ENCODE peak calls at places on chromosomes 6 and 20, in six cellular contexts. K is breast epithelium, O is coronary artery, U is AG04450, A is kidney epithelial cell, V is hepatocyte. N is an unnamed sample.

GRCh38 chr6:104682722-104683643 is 176.7 kb downstream of the HACE1 start:
- DNase-seq in K (no peak), O (no peak), U (peak; percentile 20), A (no peak), V (peak; percentile 61), N (no peak)

GRCh38 chr6:1208876-1209275 is 103.0 kb upstream of the FOXQ1 start:
- DNase-seq in K (no peak), O (no peak), U (no peak), A (peak; percentile 61), V (no peak), N (peak; percentile 95)

GRCh38 chr20:10553326-10553984 is 118.3 kb downstream of the SLX4IP start:
- DNase-seq in K (peak; percentile 46), O (no peak), U (peak; percentile 55), A (peak; percentile 49), V (peak; percentile 81), N (no peak)

GRCh38 chr20:59152559-59153354 is 10.9 kb upstream of the ZNF831 start:
- DNase-seq in K (no peak), O (no peak), U (no peak), A (no peak), V (no peak), N (no peak)

GRCh38 chr6:34587325-34587724 is 31.2 kb upstream of the SPDEF start:
- DNase-seq in K (no peak), O (no peak), U (no peak), A (no peak), V (no peak), N (no peak)

GRCh38 chr6:106477790-106478189 is 117.3 kb downstream of the CRYBG1 start:
- DNase-seq in K (no peak), O (no peak), U (no peak), A (no peak), V (no peak), N (no peak)

GRCh38 chr6:112846711-112847110 is 499.6 kb downstream of the RFPL4B start:
- DNase-seq in K (no peak), O (no peak), U (peak; percentile 3), A (no peak), V (no peak), N (no peak)

GRCh38 chr6:116971959-116972358 is 94.9 kb downstream of the RFX6 start:
- DNase-seq in K (no peak), O (no peak), U (no peak), A (peak; percentile 12), V (peak; percentile 61), N (peak; percentile 6)

GRCh38 chr6:130717657-130718056 is 109.5 kb upstream of the SMLR1 start:
- DNase-seq in K (no peak), O (no peak), U (no peak), A (no peak), V (no peak), N (no peak)

GRCh38 chr20:1357921-1358671 is 29.2 kb upstream of the SDCBP2 start:
- DNase-seq in K (no peak), O (no peak), U (no peak), A (no peak), V (no peak), N (no peak)

GRCh38 chr6:167420858-167421766 is 96.2 kb downstream of the TTLL2 start:
- DNase-seq in K (no peak), O (peak; percentile 68), U (no peak), A (no peak), V (peak; percentile 51), N (no peak)

GRCh38 chr6:130357436-130357835 is 8.4 kb upstream of the TMEM200A start:
- DNase-seq in K (no peak), O (no peak), U (no peak), A (no peak), V (no peak), N (no peak)

GRCh38 chr6:170308761-170309160 is 2.2 kb downstream of the FAM120B start:
- DNase-seq in K (no peak), O (no peak), U (no peak), A (no peak), V (no peak), N (no peak)

GRCh38 chr6:36368421-36368820 is 19.0 kb downstream of the ETV7 start:
- DNase-seq in K (no peak), O (no peak), U (no peak), A (no peak), V (no peak), N (no peak)

GRCh38 chr6:56699066-56699654 is 56.5 kb upstream of the DST start:
- DNase-seq in K (no peak), O (no peak), U (no peak), A (no peak), V (no peak), N (no peak)

GRCh38 chr20:43680976-43681375 is 14.1 kb downstream of the MYBL2 start:
- DNase-seq in K (no peak), O (no peak), U (no peak), A (no peak), V (no peak), N (no peak)

GRCh38 chr6:170450946-170451761 is 102.0 kb downstream of the PSMB1 start:
- DNase-seq in K (no peak), O (peak; percentile 57), U (no peak), A (no peak), V (no peak), N (no peak)

GRCh38 chr20:3092611-3093379 is 8.3 kb upstream of the AVP start:
- DNase-seq in K (no peak), O (no peak), U (no peak), A (no peak), V (no peak), N (no peak)

GRCh38 chr20:57991211-57991841 is 237.1 kb downstream of the ANKRD60 start:
- DNase-seq in K (peak; percentile 89), O (no peak), U (no peak), A (peak; percentile 71), V (no peak), N (no peak)

GRCh38 chr6:14305629-14306028 is 188.1 kb downstream of the CD83 start:
- DNase-seq in K (no peak), O (no peak), U (no peak), A (no peak), V (no peak), N (no peak)

GRCh38 chr20:57596998-57597939 is 23.0 kb downstream of the ZBP1 start:
- DNase-seq in K (peak; percentile 43), O (no peak), U (no peak), A (no peak), V (peak; percentile 86), N (no peak)

GRCh38 chr6:17493286-17493685 is 99.9 kb downstream of the CAP2 start:
- DNase-seq in K (no peak), O (no peak), U (peak; percentile 30), A (peak; percentile 34), V (no peak), N (no peak)

DNA sequence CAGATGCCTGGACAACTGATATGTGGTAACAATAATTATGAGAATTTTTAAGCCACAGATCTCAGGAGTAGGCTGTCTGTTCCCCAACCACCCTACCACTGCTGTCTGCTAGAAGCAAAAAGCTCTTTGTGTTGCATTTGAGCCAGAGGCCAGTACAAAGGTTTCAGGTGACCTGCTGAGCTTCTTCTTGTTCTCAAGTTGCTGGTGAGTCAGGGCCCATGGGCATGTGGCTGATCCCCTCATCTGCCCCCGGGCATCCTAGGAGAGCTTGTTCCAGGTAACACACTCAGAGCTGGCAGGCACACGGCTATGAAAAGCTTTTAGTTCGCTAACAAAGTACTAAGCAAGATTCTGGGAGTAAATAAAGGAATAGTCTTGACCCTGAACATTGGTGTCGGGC is 285.3 kb downstream of the CDC5L start:
- DNase-seq in K (no peak), O (peak; percentile 33), U (no peak), A (no peak), V (no peak), N (no peak)
- TF ChIP-seq CTCF in K (no peak), O (no peak), U (no peak), A (no peak), V (no peak), N (no peak)

GRCh38 chr6:32254761-32255211 is 30.9 kb upstream of the NOTCH4 start:
- DNase-seq in K (no peak), O (no peak), U (no peak), A (no peak), V (no peak), N (no peak)

GRCh38 chr6:32252326-32253009 is 28.6 kb upstream of the NOTCH4 start:
- DNase-seq in K (no peak), O (no peak), U (no peak), A (no peak), V (no peak), N (no peak)

DNA sequence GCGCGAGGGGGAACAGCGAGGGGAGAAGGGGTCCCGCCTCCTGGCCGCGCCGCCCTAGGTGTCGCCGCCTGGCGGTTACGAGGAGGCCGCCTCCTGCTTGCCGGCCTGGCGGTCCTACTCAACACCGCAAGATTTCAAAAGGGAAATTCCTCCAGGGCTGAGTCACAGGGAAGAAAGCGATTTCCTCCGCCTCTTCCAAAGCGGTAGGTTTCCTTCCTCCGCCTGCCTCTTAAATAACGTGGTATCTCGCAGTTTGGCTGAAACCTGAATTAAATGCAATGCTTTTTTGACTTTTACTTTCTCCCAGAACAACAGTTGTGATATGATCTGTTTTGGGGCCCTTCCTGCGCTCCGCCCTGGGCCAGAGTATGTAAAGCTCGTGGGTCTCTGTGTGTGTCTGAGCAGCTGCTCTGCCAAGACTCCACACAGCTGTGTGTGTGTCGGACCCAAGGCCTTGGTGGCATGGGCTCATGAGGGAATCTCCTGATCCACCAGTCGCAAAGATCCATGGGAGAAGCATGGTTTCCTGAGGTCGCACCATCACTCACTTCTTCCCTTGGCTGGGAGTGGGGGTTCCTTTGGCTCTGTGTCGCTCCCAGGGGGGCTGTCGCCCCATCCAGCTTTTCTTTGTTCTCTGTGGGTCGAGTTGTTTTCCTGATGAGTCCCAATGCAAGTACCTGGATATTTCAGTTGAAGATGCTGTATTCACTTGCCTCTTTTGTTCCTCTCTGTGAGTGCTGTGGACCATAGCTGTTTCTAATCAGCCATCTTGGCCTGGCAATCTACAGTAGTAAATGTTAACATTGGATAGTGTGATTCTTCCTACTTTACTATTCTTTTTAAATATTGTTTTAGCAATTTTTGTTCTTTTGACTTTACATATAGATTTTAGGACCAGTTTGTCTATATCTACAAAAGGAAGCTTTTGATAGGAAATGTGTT is 31.6 kb upstream of the NOTCH4 start:
- DNase-seq in K (peak; percentile 64), O (no peak), U (peak; percentile 81), A (peak; percentile 70), V (peak; percentile 92), N (peak; percentile 62)
- H3K4me3 ChIP-seq in K (peak overlapping the region; percentile 37), O (peak overlapping the region; percentile 66), U (peak overlapping the region; percentile 56), A (peak overlapping the region; percentile 41), V (no peak overlapping the region), N (peak overlapping the region; percentile 46)

GRCh38 chr20:62143118-62143975 is at the start of the genes PSMA7 and SS18L1:
- DNase-seq in K (peak; percentile 79), O (peak; percentile 90), U (no peak), A (no peak), V (peak; percentile 96), N (no peak)

GRCh38 chr20:62139636-62140035 is 3.6 kb downstream of the PSMA7 start:
- DNase-seq in K (no peak), O (no peak), U (no peak), A (no peak), V (no peak), N (no peak)

GRCh38 chr20:62141043-62141396 is 2.2 kb downstream of the PSMA7 start:
- DNase-seq in K (no peak), O (no peak), U (no peak), A (no peak), V (no peak), N (no peak)

GRCh38 chr20:62142252-62143117 is 709 bp downstream of the PSMA7 start:
- DNase-seq in K (no peak), O (no peak), U (no peak), A (no peak), V (peak; percentile 40), N (no peak)

GRCh38 chr20:62141397-62142251 is 1.6 kb downstream of the PSMA7 start:
- DNase-seq in K (no peak), O (no peak), U (no peak), A (no peak), V (peak; percentile 59), N (no peak)
- TF ChIP-seq CTCF in K (no peak), O (no peak), U (peak; percentile 50), A (peak; percentile 47), V (peak; percentile 45), N (peak; percentile 55)

GRCh38 chr20:46552460-46553420 is 2.3 kb upstream of the OCSTAMP start:
- DNase-seq in K (no peak), O (no peak), U (no peak), A (no peak), V (no peak), N (no peak)
- H3K4me3 ChIP-seq in K (no peak overlapping the region), O (no peak overlapping the region), U (no peak overlapping the region), A (no peak overlapping the region), V (no peak overlapping the region), N (no peak overlapping the region)